ENCODE peak calls at places on chromosomes 6 and 20, in four cellular contexts. T, W, M and B are unnamed samples.

GRCh38 chr6:141675957-141676356 is 456.8 kb upstream of the GJE1 start:
- DNase-seq in T (no peak), W (no peak), M (no peak), B (no peak)

GRCh38 chr20:39986231-39986904 is 702.7 kb downstream of the MAFB start:
- DNase-seq in T (no peak), W (peak; percentile 24), M (peak; percentile 75), B (peak; percentile 56)

GRCh38 chr20:3251806-3252205 is 12.8 kb upstream of the SLC4A11 start:
- DNase-seq in T (no peak), W (no peak), M (no peak), B (no peak)

GRCh38 chr6:27138837-27139752 is 108.4 kb upstream of the PRSS16 start:
- DNase-seq in T (peak; percentile 45), W (peak; percentile 81), M (no peak), B (peak; percentile 60)

GRCh38 chr6:31498748-31499147 is 803 bp downstream of the MICB start:
- DNase-seq in T (no peak), W (peak; percentile 12), M (no peak), B (no peak)

GRCh38 chr20:45304464-45304999 is 2.1 kb upstream of the RBPJL start:
- DNase-seq in T (no peak), W (no peak), M (no peak), B (no peak)

GRCh38 chr20:34058831-34059230 is 53.2 kb downstream of the EIF2S2 start:
- DNase-seq in T (no peak), W (no peak), M (no peak), B (no peak)

GRCh38 chr6:25717856-25718740 is 36.4 kb upstream of the SLC17A4 start:
- DNase-seq in T (no peak), W (peak; percentile 54), M (no peak), B (no peak)

GRCh38 chr6:75397806-75398465 is 95.7 kb downstream of the FILIP1 start:
- DNase-seq in T (no peak), W (no peak), M (no peak), B (no peak)

GRCh38 chr20:48656661-48657211 is 171.1 kb downstream of the PREX1 start:
- DNase-seq in T (peak; percentile 65), W (no peak), M (no peak), B (no peak)

GRCh38 chr6:166597711-166598440 is 11.4 kb upstream of the RAMACL start:
- DNase-seq in T (no peak), W (no peak), M (no peak), B (no peak)

GRCh38 chr20:37308098-37309050 is 18.9 kb downstream of the MANBAL start:
- DNase-seq in T (no peak), W (no peak), M (no peak), B (no peak)

GRCh38 chr6:73675466-73676098 is 20.4 kb upstream of the CD109 start:
- DNase-seq in T (peak; percentile 81), W (peak; percentile 94), M (peak; percentile 78), B (peak; percentile 71)

GRCh38 chr6:107423474-107423873 is 35.9 kb downstream of the PDSS2 start:
- DNase-seq in T (no peak), W (no peak), M (no peak), B (no peak)

GRCh38 chr6:1615651-1616420 is 6.1 kb downstream of the FOXC1 start:
- DNase-seq in T (no peak), W (no peak), M (no peak), B (no peak)

GRCh38 chr20:40006168-40006860 is 682.7 kb downstream of the MAFB start:
- DNase-seq in T (no peak), W (no peak), M (no peak), B (no peak)

GRCh38 chr6:101393291-101394251 is at the start of gene GRIK2:
- DNase-seq in T (peak; percentile 49), W (peak; percentile 38), M (no peak), B (no peak)

GRCh38 chr6:100774681-100775080 is 106.4 kb downstream of the ASCC3 start:
- DNase-seq in T (no peak), W (no peak), M (no peak), B (no peak)

GRCh38 chr6:130018292-130018829 is at the start of gene L3MBTL3:
- DNase-seq in T (peak; percentile 81), W (peak; percentile 90), M (peak; percentile 90), B (peak; percentile 93)

GRCh38 chr20:58611236-58612020 is 39.7 kb upstream of the STX16 start:
- DNase-seq in T (peak; percentile 80), W (no peak), M (no peak), B (no peak)

GRCh38 chr6:125748534-125749111 is 809 bp upstream of the HEY2 start:
- DNase-seq in T (no peak), W (peak; percentile 22), M (no peak), B (no peak)

GRCh38 chr6:136551103-136551502 is 881 bp upstream of the MAP7 start:
- DNase-seq in T (no peak), W (no peak), M (no peak), B (no peak)

GRCh38 chr6:156910938-156911337 is 133.8 kb downstream of the ARID1B start:
- DNase-seq in T (no peak), W (no peak), M (no peak), B (no peak)

GRCh38 chr6:111011360-111012142 is 29.7 kb downstream of the RPF2 start:
- DNase-seq in T (peak; percentile 9), W (peak; percentile 8), M (no peak), B (no peak)

GRCh38 chr6:160374836-160375560 is 26.8 kb downstream of the SLC22A3 start:
- DNase-seq in T (no peak), W (no peak), M (no peak), B (no peak)

GRCh38 chr6:40075051-40075445 is 140.8 kb upstream of the MOCS1 start:
- DNase-seq in T (no peak), W (no peak), M (no peak), B (no peak)

GRCh38 chr20:10551732-10552724 is 116.9 kb downstream of the SLX4IP start:
- DNase-seq in T (no peak), W (no peak), M (no peak), B (no peak)

GRCh38 chr20:10524034-10524476 is 89.0 kb downstream of the SLX4IP start:
- DNase-seq in T (no peak), W (peak; percentile 35), M (no peak), B (no peak)

GRCh38 chr6:156783958-156784357 is 6.8 kb downstream of the ARID1B start:
- DNase-seq in T (no peak), W (no peak), M (no peak), B (no peak)

GRCh38 chr20:35729836-35730582 is 12.1 kb downstream of the RBM39 start:
- DNase-seq in T (no peak), W (no peak), M (no peak), B (no peak)
- H3K4me1 ChIP-seq in T (peaks cover 11% of the 10 kb centered on the region), W (peaks cover 16% of the 10 kb centered on the region), M (peaks cover 12% of the 10 kb centered on the region), B (peaks cover 62% of the 10 kb centered on the region)

GRCh38 chr6:135118142-135118730 is 62.9 kb upstream of the MYB start:
- DNase-seq in T (no peak), W (no peak), M (no peak), B (no peak)

GRCh38 chr6:135116566-135116965 is 61.9 kb upstream of the HBS1L start:
- DNase-seq in T (no peak), W (no peak), M (no peak), B (no peak)

GRCh38 chr6:135114355-135115145 is 59.9 kb upstream of the HBS1L start:
- DNase-seq in T (no peak), W (no peak), M (no peak), B (no peak)

GRCh38 chr6:135115411-135116293 is 61.0 kb upstream of the HBS1L start:
- DNase-seq in T (no peak), W (no peak), M (no peak), B (no peak)

DNA sequence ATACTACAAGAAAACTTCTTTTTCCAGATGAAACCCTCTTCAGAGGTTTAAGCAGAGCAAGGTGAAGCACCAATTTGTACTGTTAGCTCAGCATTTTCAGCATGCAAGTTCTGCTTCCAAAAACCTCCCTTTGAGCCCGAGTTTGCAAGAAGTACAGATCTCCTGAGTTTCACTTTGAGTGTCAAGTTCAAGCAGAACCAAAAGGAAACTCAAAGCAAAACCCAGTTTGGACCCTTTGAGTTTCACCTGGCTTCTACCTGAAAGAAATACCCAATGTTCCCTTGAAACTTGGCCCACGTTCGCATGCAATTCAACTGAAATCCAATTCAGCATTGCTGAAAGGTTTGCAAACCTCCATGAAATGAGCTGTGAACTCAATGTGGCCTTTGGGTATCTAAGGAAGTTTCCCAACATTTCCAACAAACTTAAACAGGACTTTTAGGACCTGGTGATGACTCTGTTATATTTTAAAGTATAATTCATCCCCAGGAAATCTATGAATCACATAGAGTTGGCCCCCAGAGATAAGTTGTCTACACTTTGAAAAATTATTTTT is 62.9 kb upstream of the HBS1L start:
- DNase-seq in T (no peak), W (no peak), M (no peak), B (no peak)
- H3K4me1 ChIP-seq in T (no peaks in the 10 kb centered on the region), W (no peaks in the 10 kb centered on the region), M (no peaks in the 10 kb centered on the region), B (no peaks in the 10 kb centered on the region)

GRCh38 chr20:47311967-47312681 is 44.4 kb downstream of the ZMYND8 start:
- DNase-seq in T (no peak), W (no peak), M (no peak), B (no peak)
- H3K4me1 ChIP-seq in T (peaks cover 33% of the 10 kb centered on the region), W (peaks cover 15% of the 10 kb centered on the region), M (peaks cover 3% of the 10 kb centered on the region), B (peaks cover 48% of the 10 kb centered on the region)

DNA sequence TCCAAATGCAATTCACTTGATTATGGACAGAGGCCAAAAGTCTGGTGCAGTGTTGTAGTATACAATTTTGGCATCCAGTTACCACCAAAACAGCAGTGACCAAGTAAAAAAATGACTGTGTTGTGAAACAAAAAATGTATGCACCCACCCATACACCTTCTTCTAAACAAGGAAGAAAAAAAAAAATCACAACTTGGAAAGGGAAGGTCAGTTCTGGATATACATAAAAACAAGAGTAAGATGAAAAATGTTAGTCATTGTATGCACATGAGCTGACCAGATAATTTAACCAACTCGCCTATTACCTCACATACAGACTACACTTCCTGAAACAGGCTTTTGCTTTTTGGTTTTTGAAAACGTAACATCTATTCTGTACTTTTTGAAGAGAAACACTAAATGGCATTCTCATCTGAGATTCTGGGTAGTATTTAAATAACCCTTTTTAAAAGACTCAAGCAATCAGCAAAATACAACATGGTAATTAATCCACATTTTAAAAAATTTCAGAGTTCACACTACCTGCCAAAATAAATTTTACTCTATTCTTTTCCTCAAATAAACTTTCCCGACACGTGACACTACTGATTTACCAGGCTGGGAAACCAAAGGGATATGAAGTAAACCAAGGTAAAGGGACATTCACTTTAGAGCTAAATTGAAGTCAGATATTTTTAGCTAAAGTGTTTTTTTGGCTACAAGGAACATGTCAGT is 141.6 kb upstream of the SHLD1 start:
- DNase-seq in T (no peak), W (peak; percentile 30), M (no peak), B (no peak)
- H3K4me1 ChIP-seq in T (peaks cover 29% of the 10 kb centered on the region), W (peaks cover 26% of the 10 kb centered on the region), M (peaks cover 9% of the 10 kb centered on the region), B (peaks cover 47% of the 10 kb centered on the region)

GRCh38 chr6:116375262-116375661 is 4.5 kb downstream of the DSE start:
- DNase-seq in T (no peak), W (no peak), M (no peak), B (no peak)
- H3K4me1 ChIP-seq in T (peaks cover 6% of the 10 kb centered on the region), W (peaks cover 12% of the 10 kb centered on the region), M (no peaks in the 10 kb centered on the region), B (peaks cover 12% of the 10 kb centered on the region)

DNA sequence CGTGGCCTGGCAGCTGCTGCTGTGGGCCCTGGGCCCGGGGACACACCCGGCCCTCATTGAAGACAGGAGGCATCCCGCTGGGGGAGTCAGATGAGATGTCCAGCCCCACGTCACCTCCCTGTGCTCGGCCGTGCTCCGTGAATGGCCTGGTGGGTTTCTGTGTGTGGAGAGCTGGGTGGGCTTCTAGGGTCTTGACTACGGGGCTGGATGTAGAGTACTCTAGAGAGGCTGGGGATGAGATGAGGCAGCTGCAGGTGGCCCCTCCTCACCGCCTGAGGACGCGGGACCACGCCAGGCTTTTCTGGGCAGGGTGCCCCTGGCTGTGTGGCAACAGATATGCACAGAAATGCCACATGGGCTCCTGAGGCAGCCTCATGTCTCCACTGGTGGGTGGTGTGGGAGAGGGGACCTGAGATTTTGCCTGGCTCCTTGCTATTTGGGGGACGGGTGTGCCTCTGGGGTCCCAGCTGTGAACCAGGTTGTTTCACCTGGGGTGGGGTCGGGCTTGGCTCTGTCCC is 8.4 kb upstream of the BHLHE23 start:
- DNase-seq in T (no peak), W (no peak), M (no peak), B (no peak)
- H3K4me1 ChIP-seq in T (peaks cover 5% of the 10 kb centered on the region), W (no peaks in the 10 kb centered on the region), M (no peaks in the 10 kb centered on the region), B (no peaks in the 10 kb centered on the region)